ENCODE peak calls at places on chromosome 16, in eight cellular contexts. B, A, L, N, F, D, K and S are unnamed samples.

GRCh38 chr16:89507219-89507833 is 877 bp upstream of the SPG7 start:
- DNase-seq in A (no peak), N (no peak), B (no peak), F (no peak), K (no peak), D (no peak), L (peak; percentile 16), S (peak; percentile 80)

GRCh38 chr16:12089492-12090161 is 113.1 kb downstream of the SNX29 start:
- DNase-seq in N (peak; percentile 69), B (peak; percentile 30), F (no peak), K (peak; percentile 46), A (peak; percentile 21), L (peak; percentile 38), D (peak; percentile 38), S (no peak)

GRCh38 chr16:50744911-50745310 is 3.0 kb downstream of the CYLD start:
- DNase-seq in D (no peak), A (no peak), N (no peak), L (no peak), F (no peak), B (no peak), K (no peak), S (no peak)

GRCh38 chr16:23949630-23950290 is 114.0 kb downstream of the PRKCB start:
- DNase-seq in K (no peak), B (no peak), D (no peak), L (peak; percentile 65), N (no peak), F (no peak), A (no peak), S (peak; percentile 45)

GRCh38 chr16:31085873-31086628 is 2.7 kb downstream of the PRSS53 start:
- DNase-seq in N (no peak), A (no peak), L (no peak), D (peak; percentile 30), K (no peak), F (no peak), B (no peak), S (no peak)

GRCh38 chr16:1612320-1613111 is at the start of gene CRAMP1:
- DNase-seq in F (no peak), K (no peak), A (no peak), L (peak; percentile 14), N (peak; percentile 4), B (no peak), D (no peak), S (no peak)

GRCh38 chr16:54407596-54407995 is 121.0 kb upstream of the IRX3 start:
- DNase-seq in K (peak; percentile 52), L (no peak), A (no peak), N (peak; percentile 80), D (no peak), F (peak; percentile 71), B (no peak), S (no peak)

GRCh38 chr16:19774024-19774423 is 56.0 kb downstream of the IQCK start:
- DNase-seq in D (no peak), K (no peak), L (no peak), F (no peak), B (no peak), A (no peak), N (no peak), S (peak; percentile 16)

GRCh38 chr16:70402916-70403659 is 35.8 kb downstream of the ST3GAL2 start:
- DNase-seq in L (no peak), K (no peak), D (no peak), B (no peak), A (no peak), N (peak; percentile 54), F (no peak), S (no peak)

GRCh38 chr16:12729448-12729847 is 74.2 kb downstream of the CPPED1 start:
- DNase-seq in D (no peak), L (no peak), A (no peak), N (peak; percentile 44), K (peak; percentile 88), F (peak; percentile 37), B (no peak), S (no peak)

GRCh38 chr16:5502467-5502869 is 404.9 kb upstream of the EEF2KMT start:
- DNase-seq in L (no peak), D (peak; percentile 44), F (no peak), N (no peak), K (no peak), B (no peak), A (no peak), S (no peak)

GRCh38 chr16:55257971-55258613 is 65.9 kb upstream of the IRX6 start:
- DNase-seq in F (no peak), K (peak; percentile 44), A (peak; percentile 23), N (peak; percentile 65), L (peak; percentile 23), D (no peak), B (no peak), S (no peak)

GRCh38 chr16:66983033-66983432 is 5.4 kb upstream of the CES4A start:
- DNase-seq in K (no peak), L (no peak), A (no peak), B (no peak), F (no peak), D (no peak), N (no peak), S (no peak)

GRCh38 chr16:81558444-81559175 is 114.0 kb downstream of the CMIP start:
- DNase-seq in A (no peak), L (no peak), N (no peak), F (no peak), D (no peak), B (no peak), K (no peak), S (no peak)
- TF ChIP-seq CTCF in A (no peak), L (no peak), N (no peak), F (no peak), D (no peak), B (no peak), K (no peak), S (no peak)

DNA sequence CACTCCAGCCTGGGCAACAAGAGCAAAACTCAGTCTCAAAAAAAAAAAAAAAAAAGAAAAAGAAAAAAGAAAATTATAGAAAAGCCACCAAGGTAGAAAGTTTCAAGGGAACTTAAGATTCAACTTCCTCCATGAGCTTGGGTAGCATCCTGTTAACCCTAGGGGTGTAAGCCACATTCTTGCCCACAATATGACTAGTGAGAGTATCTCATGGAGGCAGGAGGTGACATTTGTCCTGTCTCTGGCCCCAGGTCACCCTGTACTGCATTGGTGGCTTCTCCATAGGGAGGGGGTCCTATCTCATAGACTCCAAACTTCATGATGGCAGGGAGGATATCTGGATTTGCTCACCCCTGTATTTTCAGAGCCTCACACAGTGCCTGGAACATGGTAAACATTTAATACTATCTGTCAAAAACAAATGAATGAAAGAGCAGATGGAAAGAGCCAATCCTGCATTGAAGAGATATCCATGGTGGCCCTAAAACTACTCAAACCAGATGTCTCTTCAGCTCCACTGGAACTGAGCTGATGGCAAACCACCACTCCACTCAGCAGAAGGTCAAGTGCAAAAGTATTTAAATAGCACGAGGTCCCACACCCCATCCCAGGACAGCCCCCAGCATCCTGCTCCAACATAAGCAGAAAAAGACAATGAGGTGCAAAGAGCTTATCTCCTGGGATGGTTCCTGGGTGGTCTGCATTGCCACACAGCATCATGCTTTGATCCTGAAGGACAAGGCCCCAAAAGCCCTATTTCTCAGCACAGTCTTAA is 50.3 kb downstream of the EMP2 start:
- DNase-seq in F (no peak), N (no peak), A (no peak), K (no peak), L (no peak), B (no peak), D (no peak), S (no peak)
- H3K4me3 ChIP-seq in F (no peak overlapping the region), N (no peak overlapping the region), A (no peak overlapping the region), K (no peak overlapping the region), L (no peak overlapping the region), B (no peak overlapping the region), D (no peak overlapping the region), S (no peak overlapping the region)

DNA sequence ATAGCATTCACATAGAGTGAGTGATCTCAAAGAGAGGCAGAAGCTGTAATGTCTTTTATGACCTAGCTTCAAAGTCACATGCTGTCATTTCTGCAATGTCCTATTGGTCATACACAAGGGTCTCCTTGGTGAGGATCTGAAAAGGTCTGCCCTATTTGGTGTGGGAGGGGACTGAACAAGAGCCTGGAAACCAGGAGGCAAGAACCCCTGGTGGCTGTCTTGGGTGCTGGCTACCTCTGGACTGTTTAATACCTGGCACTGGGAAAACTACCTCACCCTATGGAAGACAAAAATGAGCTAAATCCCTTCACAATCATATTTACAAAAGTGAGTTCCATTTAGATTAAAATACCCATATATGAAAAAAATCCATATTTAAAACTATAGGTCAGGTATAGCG is 9.0 kb downstream of the KCTD13 start:
- DNase-seq in A (no peak), K (no peak), N (no peak), L (no peak), B (no peak), F (no peak), D (no peak), S (no peak)
- TF ChIP-seq CTCF in A (no peak), K (no peak), N (no peak), L (no peak), B (no peak), F (no peak), D (no peak), S (no peak)

DNA sequence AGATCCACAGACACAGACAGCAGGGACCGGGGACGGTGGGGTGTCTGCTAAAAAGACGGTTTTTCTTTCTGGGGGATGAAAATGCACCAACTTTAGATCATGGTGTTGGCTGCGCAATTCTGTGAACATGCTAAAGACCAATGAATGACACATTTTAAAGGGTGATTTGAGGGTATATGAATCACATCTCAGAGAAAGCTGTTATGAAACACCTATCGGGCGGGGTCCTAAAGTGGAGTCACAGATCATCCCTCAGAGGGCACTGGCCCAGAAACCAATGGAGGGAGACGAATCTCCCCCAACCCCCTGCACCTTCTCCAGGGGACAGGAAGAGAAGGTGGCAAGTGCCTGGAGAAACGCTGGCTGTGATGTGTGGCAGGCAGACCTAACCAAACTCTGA is 26.0 kb downstream of the KLHDC4 start:
- DNase-seq in N (no peak), A (no peak), K (no peak), D (no peak), L (no peak), F (no peak), B (no peak), S (no peak)
- H3K4me3 ChIP-seq in N (no peak overlapping the region), A (no peak overlapping the region), K (no peak overlapping the region), D (no peak overlapping the region), L (no peak overlapping the region), F (no peak overlapping the region), B (no peak overlapping the region), S (no peak overlapping the region)

DNA sequence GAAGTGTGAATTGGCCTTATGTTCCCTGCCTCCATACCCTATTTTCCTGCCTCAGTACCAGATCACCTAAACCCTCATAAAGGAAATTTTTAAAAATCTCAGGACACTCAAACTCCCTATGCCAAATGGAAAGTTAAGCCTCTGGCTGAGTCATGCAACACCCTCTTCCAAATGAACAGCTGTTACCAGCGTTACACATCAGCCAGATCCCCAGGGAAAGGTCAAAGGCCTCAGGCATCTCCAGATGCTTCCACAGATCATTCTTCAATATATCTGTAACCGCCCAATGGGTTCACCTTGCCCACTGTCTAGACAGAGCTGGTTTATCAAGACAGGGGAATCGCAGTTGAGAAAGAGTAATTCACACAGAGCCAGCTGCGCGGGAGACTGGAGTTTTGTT is 29.0 kb upstream of the SHCBP1 start:
- DNase-seq in D (no peak), K (peak; percentile 43), B (peak; percentile 48), N (peak; percentile 77), F (no peak), L (no peak), A (peak; percentile 11), S (no peak)
- TF ChIP-seq CTCF in D (no peak), K (no peak), B (no peak), N (no peak), F (no peak), L (no peak), A (no peak), S (no peak)

GRCh38 chr16:4093495-4094137 is 22.6 kb downstream of the ADCY9 start:
- DNase-seq in A (peak; percentile 38), D (no peak), B (no peak), N (peak; percentile 75), K (no peak), F (no peak), L (no peak), S (peak; percentile 80)
- H3K4me3 ChIP-seq in A (no peak overlapping the region), D (no peak overlapping the region), B (no peak overlapping the region), N (peak overlapping the region; percentile 23), K (no peak overlapping the region), F (no peak overlapping the region), L (no peak overlapping the region), S (peak overlapping the region; percentile 37)